ENCODE peak calls at places on chromosomes 3 and 15, in six cellular contexts. One of them, this sample, is unnamed.
A peak's percentile ranks its signal among the peaks of the same experiment; 100 is the strongest.

GRCh38 chr3:53146319-53146868 is 14.6 kb upstream of the PRKCD start:
- DNase-seq in mammary epithelial cell: no peak
- DNase-seq in right atrium auricular region: no peak
- DNase-seq in fibroblast of pulmonary artery: no peak
- DNase-seq in GM12865: no peak
- DNase-seq in spleen: no peak
- DNase-seq in this sample: no peak

GRCh38 chr15:57343018-57343417 is 33.3 kb upstream of the CGNL1 start:
- DNase-seq in fibroblast of pulmonary artery: no peak
- DNase-seq in right atrium auricular region: no peak
- DNase-seq in spleen: no peak
- DNase-seq in GM12865: no peak
- DNase-seq in mammary epithelial cell: no peak
- DNase-seq in this sample: no peak

GRCh38 chr3:72376917-72377710 is 471.1 kb downstream of the SHQ1 start:
- DNase-seq in mammary epithelial cell: no peak
- DNase-seq in GM12865: no peak
- DNase-seq in fibroblast of pulmonary artery: no peak
- DNase-seq in spleen: no peak
- DNase-seq in right atrium auricular region: no peak
- DNase-seq in this sample: peak; percentile 90

GRCh38 chr3:112651516-112651915 is 10.6 kb upstream of the CCDC80 start:
- DNase-seq in right atrium auricular region: no peak
- DNase-seq in spleen: no peak
- DNase-seq in mammary epithelial cell: no peak
- DNase-seq in fibroblast of pulmonary artery: no peak
- DNase-seq in GM12865: no peak
- DNase-seq in this sample: peak; percentile 48

GRCh38 chr3:72398781-72399180 is 449.5 kb downstream of the SHQ1 start:
- DNase-seq in fibroblast of pulmonary artery: no peak
- DNase-seq in right atrium auricular region: no peak
- DNase-seq in mammary epithelial cell: no peak
- DNase-seq in spleen: no peak
- DNase-seq in GM12865: no peak
- DNase-seq in this sample: no peak

GRCh38 chr3:27589795-27590194 is 105.6 kb upstream of the SLC4A7 start:
- DNase-seq in right atrium auricular region: no peak
- DNase-seq in mammary epithelial cell: no peak
- DNase-seq in fibroblast of pulmonary artery: peak; percentile 64
- DNase-seq in GM12865: no peak
- DNase-seq in spleen: no peak
- DNase-seq in this sample: peak; percentile 77

GRCh38 chr3:33884204-33884561 is 85.8 kb downstream of the PDCD6IP start:
- DNase-seq in spleen: no peak
- DNase-seq in GM12865: peak; percentile 13
- DNase-seq in fibroblast of pulmonary artery: peak; percentile 39
- DNase-seq in mammary epithelial cell: no peak
- DNase-seq in right atrium auricular region: no peak
- DNase-seq in this sample: peak; percentile 54

GRCh38 chr3:44892689-44893088 is 18.3 kb downstream of the TGM4 start:
- DNase-seq in mammary epithelial cell: peak; percentile 51
- DNase-seq in spleen: no peak
- DNase-seq in right atrium auricular region: no peak
- DNase-seq in fibroblast of pulmonary artery: peak; percentile 57
- DNase-seq in GM12865: no peak
- DNase-seq in this sample: peak; percentile 50

GRCh38 chr15:36601497-36601932 is 22.1 kb downstream of the CDIN1 start:
- DNase-seq in GM12865: peak; percentile 32
- DNase-seq in mammary epithelial cell: no peak
- DNase-seq in spleen: no peak
- DNase-seq in fibroblast of pulmonary artery: peak; percentile 97
- DNase-seq in right atrium auricular region: peak; percentile 74
- DNase-seq in this sample: peak; percentile 75

GRCh38 chr15:24848050-24848449 is 106.7 kb upstream of the SNRPN start:
- DNase-seq in mammary epithelial cell: no peak
- DNase-seq in GM12865: no peak
- DNase-seq in fibroblast of pulmonary artery: peak; percentile 44
- DNase-seq in spleen: no peak
- DNase-seq in right atrium auricular region: no peak
- DNase-seq in this sample: peak; percentile 17

GRCh38 chr3:32018723-32019564 is 37.4 kb downstream of the ZNF860 start:
- DNase-seq in right atrium auricular region: no peak
- DNase-seq in GM12865: peak; percentile 36
- DNase-seq in mammary epithelial cell: peak; percentile 31
- DNase-seq in fibroblast of pulmonary artery: peak; percentile 72
- DNase-seq in spleen: no peak
- DNase-seq in this sample: peak; percentile 73

GRCh38 chr15:67825880-67826716 is 789 bp downstream of the SKOR1 start:
- DNase-seq in right atrium auricular region: no peak
- DNase-seq in spleen: peak; percentile 69
- DNase-seq in fibroblast of pulmonary artery: no peak
- DNase-seq in mammary epithelial cell: no peak
- DNase-seq in GM12865: no peak
- DNase-seq in this sample: no peak

GRCh38 chr3:139937674-139938279 is 2.8 kb downstream of the CLSTN2 start:
- DNase-seq in fibroblast of pulmonary artery: peak; percentile 58
- DNase-seq in right atrium auricular region: no peak
- DNase-seq in GM12865: peak; percentile 37
- DNase-seq in spleen: no peak
- DNase-seq in mammary epithelial cell: peak; percentile 31
- DNase-seq in this sample: peak; percentile 76

GRCh38 chr15:52503788-52504496 is 24.7 kb downstream of the MYO5A start:
- DNase-seq in mammary epithelial cell: peak; percentile 83
- DNase-seq in spleen: no peak
- DNase-seq in GM12865: peak; percentile 74
- DNase-seq in right atrium auricular region: no peak
- DNase-seq in fibroblast of pulmonary artery: peak; percentile 28
- DNase-seq in this sample: peak; percentile 34

GRCh38 chr3:29301332-29302011 is 20.6 kb downstream of the RBMS3 start:
- DNase-seq in fibroblast of pulmonary artery: no peak
- DNase-seq in right atrium auricular region: no peak
- DNase-seq in mammary epithelial cell: no peak
- DNase-seq in GM12865: no peak
- DNase-seq in spleen: no peak
- DNase-seq in this sample: no peak

GRCh38 chr3:50227390-50228183 is 8.4 kb upstream of the GNAI2 start:
- DNase-seq in spleen: peak; percentile 99
- DNase-seq in right atrium auricular region: peak; percentile 88
- DNase-seq in GM12865: peak; percentile 96
- DNase-seq in fibroblast of pulmonary artery: peak; percentile 90
- DNase-seq in mammary epithelial cell: peak; percentile 96
- DNase-seq in this sample: peak; percentile 89

GRCh38 chr3:193124861-193125260 is 116.2 kb upstream of the PLAAT1 start:
- DNase-seq in GM12865: no peak
- DNase-seq in spleen: no peak
- DNase-seq in mammary epithelial cell: no peak
- DNase-seq in fibroblast of pulmonary artery: no peak
- DNase-seq in right atrium auricular region: no peak
- DNase-seq in this sample: no peak

GRCh38 chr3:57816471-57817105 is 60.5 kb downstream of the SLMAP start:
- DNase-seq in spleen: no peak
- DNase-seq in right atrium auricular region: no peak
- DNase-seq in GM12865: no peak
- DNase-seq in fibroblast of pulmonary artery: no peak
- DNase-seq in mammary epithelial cell: no peak
- DNase-seq in this sample: no peak

GRCh38 chr3:153595186-153595815 is 433.3 kb downstream of the RAP2B start:
- DNase-seq in fibroblast of pulmonary artery: peak; percentile 78
- DNase-seq in right atrium auricular region: no peak
- DNase-seq in mammary epithelial cell: peak; percentile 45
- DNase-seq in GM12865: peak; percentile 35
- DNase-seq in spleen: no peak
- DNase-seq in this sample: peak; percentile 78

GRCh38 chr15:45855907-45856579 is 221.2 kb downstream of the SQOR start:
- DNase-seq in mammary epithelial cell: peak; percentile 91
- DNase-seq in spleen: no peak
- DNase-seq in GM12865: no peak
- DNase-seq in right atrium auricular region: no peak
- DNase-seq in fibroblast of pulmonary artery: no peak
- DNase-seq in this sample: no peak
- TF ChIP-seq CTCF in mammary epithelial cell: no peak
- TF ChIP-seq CTCF in spleen: no peak
- TF ChIP-seq CTCF in GM12865: no peak
- TF ChIP-seq CTCF in right atrium auricular region: no peak
- TF ChIP-seq CTCF in fibroblast of pulmonary artery: no peak
- TF ChIP-seq CTCF in this sample: no peak

GRCh38 chr3:188769833-188770232 is 401.9 kb upstream of the TPRG1 start:
- DNase-seq in mammary epithelial cell: no peak
- DNase-seq in GM12865: no peak
- DNase-seq in spleen: no peak
- DNase-seq in right atrium auricular region: no peak
- DNase-seq in fibroblast of pulmonary artery: no peak
- DNase-seq in this sample: no peak
- H3K4me3 ChIP-seq in mammary epithelial cell: no peak overlapping the region
- H3K4me3 ChIP-seq in GM12865: no peak overlapping the region
- H3K4me3 ChIP-seq in spleen: no peak overlapping the region
- H3K4me3 ChIP-seq in right atrium auricular region: no peak overlapping the region
- H3K4me3 ChIP-seq in fibroblast of pulmonary artery: no peak overlapping the region
- H3K4me3 ChIP-seq in this sample: no peak overlapping the region

DNA sequence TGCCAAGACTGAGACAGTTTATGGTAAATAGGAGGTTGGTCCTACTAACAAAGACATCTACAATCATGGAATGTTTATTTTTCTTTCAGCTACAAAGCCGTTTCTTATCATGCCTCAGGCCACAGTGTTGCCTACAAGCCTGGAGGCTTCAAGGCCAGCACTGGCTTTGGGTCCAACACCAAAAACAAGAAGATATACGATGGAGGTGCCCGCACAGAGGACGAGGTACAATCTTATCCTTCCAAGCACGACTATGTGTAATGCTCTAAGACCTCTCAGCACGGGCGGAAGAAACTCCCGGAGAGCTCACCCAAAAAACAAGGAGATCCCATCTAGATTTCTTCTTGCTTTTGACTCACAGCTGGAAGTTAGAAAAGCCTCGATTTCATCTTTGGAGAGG is 20.9 kb downstream of the CLDN18 start:
- DNase-seq in mammary epithelial cell: no peak
- DNase-seq in fibroblast of pulmonary artery: no peak
- DNase-seq in spleen: no peak
- DNase-seq in GM12865: no peak
- DNase-seq in right atrium auricular region: no peak
- DNase-seq in this sample: no peak
- TF ChIP-seq CTCF in mammary epithelial cell: no peak
- TF ChIP-seq CTCF in fibroblast of pulmonary artery: no peak
- TF ChIP-seq CTCF in spleen: no peak
- TF ChIP-seq CTCF in GM12865: no peak
- TF ChIP-seq CTCF in right atrium auricular region: no peak
- TF ChIP-seq CTCF in this sample: no peak

GRCh38 chr3:69764861-69765260 is 25.6 kb downstream of the MITF start:
- DNase-seq in mammary epithelial cell: no peak
- DNase-seq in spleen: no peak
- DNase-seq in GM12865: no peak
- DNase-seq in right atrium auricular region: no peak
- DNase-seq in fibroblast of pulmonary artery: no peak
- DNase-seq in this sample: peak; percentile 29
- H3K4me3 ChIP-seq in mammary epithelial cell: no peak overlapping the region
- H3K4me3 ChIP-seq in spleen: no peak overlapping the region
- H3K4me3 ChIP-seq in GM12865: no peak overlapping the region
- H3K4me3 ChIP-seq in right atrium auricular region: no peak overlapping the region
- H3K4me3 ChIP-seq in fibroblast of pulmonary artery: no peak overlapping the region
- H3K4me3 ChIP-seq in this sample: no peak overlapping the region

DNA sequence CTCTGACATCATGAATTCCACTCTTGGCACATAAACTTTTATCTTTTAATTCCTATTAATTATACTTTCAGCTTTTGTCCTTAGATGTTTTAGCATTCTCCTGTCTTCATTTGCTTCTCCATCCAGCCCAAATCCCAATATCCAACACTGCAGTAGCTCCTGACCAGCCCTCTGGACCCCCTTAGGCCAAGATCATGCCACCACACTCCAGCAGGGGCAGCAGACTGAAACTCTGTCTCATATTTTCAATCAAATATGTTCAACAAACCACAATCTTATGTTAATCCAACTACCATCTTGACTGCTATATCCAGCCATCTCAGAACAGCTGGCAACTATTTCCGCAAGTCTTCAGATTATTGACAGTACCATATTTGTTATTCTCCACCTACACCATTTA is 315.8 kb upstream of the ROBO2 start:
- DNase-seq in mammary epithelial cell: no peak
- DNase-seq in spleen: no peak
- DNase-seq in right atrium auricular region: no peak
- DNase-seq in fibroblast of pulmonary artery: no peak
- DNase-seq in GM12865: no peak
- DNase-seq in this sample: no peak
- TF ChIP-seq CTCF in mammary epithelial cell: no peak
- TF ChIP-seq CTCF in spleen: no peak
- TF ChIP-seq CTCF in right atrium auricular region: no peak
- TF ChIP-seq CTCF in fibroblast of pulmonary artery: no peak
- TF ChIP-seq CTCF in GM12865: no peak
- TF ChIP-seq CTCF in this sample: peak; percentile 17

DNA sequence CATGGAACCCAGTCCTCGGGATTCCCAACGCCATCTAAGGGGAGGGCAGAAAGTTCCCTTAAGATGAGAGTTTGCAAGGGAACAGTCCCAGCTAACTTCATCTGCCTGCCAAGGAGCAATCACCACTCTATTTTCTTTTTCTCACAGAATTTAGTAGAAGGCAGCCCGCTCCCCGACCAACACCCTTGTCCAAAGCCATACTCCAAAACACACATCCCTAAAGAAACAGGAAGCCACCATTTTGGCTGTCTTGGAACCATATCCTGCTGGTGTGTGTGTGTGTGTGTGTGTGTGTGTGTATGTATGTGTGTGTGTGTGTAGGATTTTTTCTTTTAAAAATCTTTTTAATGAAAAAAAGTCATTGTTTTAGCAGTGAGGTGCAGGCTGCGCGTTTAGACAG is 7.0 kb upstream of the FGD5 start:
- DNase-seq in right atrium auricular region: no peak
- DNase-seq in fibroblast of pulmonary artery: peak; percentile 6
- DNase-seq in GM12865: no peak
- DNase-seq in mammary epithelial cell: no peak
- DNase-seq in spleen: peak; percentile 25
- DNase-seq in this sample: no peak
- H3K4me3 ChIP-seq in right atrium auricular region: peak overlapping the region; percentile 65
- H3K4me3 ChIP-seq in fibroblast of pulmonary artery: peak overlapping the region; percentile 39
- H3K4me3 ChIP-seq in GM12865: no peak overlapping the region
- H3K4me3 ChIP-seq in mammary epithelial cell: no peak overlapping the region
- H3K4me3 ChIP-seq in spleen: peak overlapping the region; percentile 55
- H3K4me3 ChIP-seq in this sample: no peak overlapping the region

DNA sequence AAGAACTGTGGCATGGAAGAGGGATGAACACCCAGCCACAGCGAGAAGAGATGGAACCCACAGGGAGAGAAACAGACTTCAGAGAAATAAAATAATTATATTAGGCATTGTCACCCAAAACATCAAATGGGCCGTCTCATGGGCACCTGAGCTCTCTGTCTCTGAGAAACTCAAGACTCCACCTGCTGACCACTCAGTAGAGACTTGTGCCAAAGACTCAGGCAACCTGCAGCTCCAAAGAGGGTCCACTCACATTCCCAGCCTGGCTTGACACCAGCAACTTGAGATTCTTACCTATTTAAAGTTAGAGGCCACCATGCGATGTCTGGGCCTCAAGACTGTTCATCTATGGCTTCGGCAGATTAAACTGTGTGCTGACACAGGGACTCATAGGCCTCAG is 12.0 kb downstream of the SEMA5B start:
- DNase-seq in GM12865: no peak
- DNase-seq in fibroblast of pulmonary artery: no peak
- DNase-seq in mammary epithelial cell: no peak
- DNase-seq in right atrium auricular region: no peak
- DNase-seq in spleen: no peak
- DNase-seq in this sample: no peak
- TF ChIP-seq CTCF in GM12865: no peak
- TF ChIP-seq CTCF in fibroblast of pulmonary artery: no peak
- TF ChIP-seq CTCF in mammary epithelial cell: no peak
- TF ChIP-seq CTCF in right atrium auricular region: no peak
- TF ChIP-seq CTCF in spleen: no peak
- TF ChIP-seq CTCF in this sample: no peak